ENCODE peak calls at places on chromosomes 16 and 17, in four cellular contexts. H is PC-9, K is pancreas, M is GM23338. C is an unnamed sample. For H3K4me1, the result is how much of the 10 kb centered on the place peaks cover.

GRCh38 chr17:20852541-20853370 is 190.1 kb downstream of the USP22 start:
- DNase-seq in H (peak), K (no peak), M (peak), C (no peak)

GRCh38 chr16:80369559-80369958 is 171.2 kb upstream of the DYNLRB2 start:
- DNase-seq in H (no peak), K (no peak), M (peak), C (no peak)

GRCh38 chr17:61833536-61834203 is 29.7 kb downstream of the BRIP1 start:
- DNase-seq in H (peak), K (no peak), M (peak), C (no peak)

GRCh38 chr17:36152639-36153120 is 23.8 kb downstream of the TBC1D3B start:
- DNase-seq in H (no peak), K (no peak), M (peak), C (no peak)

GRCh38 chr17:47830396-47830907 is 889 bp downstream of the MRPL10 start:
- DNase-seq in H (no peak), K (no peak), M (no peak), C (no peak)

GRCh38 chr17:36034127-36034526 is 16.4 kb upstream of the CCL23 start:
- DNase-seq in H (no peak), K (no peak), M (no peak), C (no peak)

GRCh38 chr17:82933911-82934310 is 94.1 kb upstream of the ZNF750 start:
- DNase-seq in H (no peak), K (no peak), M (peak), C (no peak)

GRCh38 chr17:75832652-75833400 is 11.4 kb downstream of the UNC13D start:
- DNase-seq in H (no peak), K (no peak), M (peak), C (no peak)

GRCh38 chr16:705748-706188 is at the start of gene FBXL16:
- DNase-seq in H (no peak), K (no peak), M (peak), C (no peak)

GRCh38 chr17:82636626-82637598 is 11.3 kb downstream of the WDR45B start:
- DNase-seq in H (peak), K (peak), M (no peak), C (no peak)

GRCh38 chr17:64107517-64108235 is 22.3 kb downstream of the ERN1 start:
- DNase-seq in H (no peak), K (no peak), M (no peak), C (no peak)

GRCh38 chr16:51818342-51818944 is 667.4 kb upstream of the SALL1 start:
- DNase-seq in H (no peak), K (peak), M (peak), C (no peak)

GRCh38 chr17:21356537-21357127 is 19.5 kb upstream of the KCNJ12 start:
- DNase-seq in H (no peak), K (no peak), M (no peak), C (no peak)

GRCh38 chr17:76370261-76370993 is 14.0 kb upstream of the SPHK1 start:
- DNase-seq in H (peak), K (peak), M (peak), C (peak)

GRCh38 chr17:41498276-41498675 is 7.1 kb downstream of the KRT13 start:
- DNase-seq in H (peak), K (no peak), M (no peak), C (no peak)

GRCh38 chr16:10252155-10252554 is 69.9 kb upstream of the GRIN2A start:
- DNase-seq in H (no peak), K (no peak), M (no peak), C (no peak)

GRCh38 chr16:79328327-79329162 is 272.0 kb downstream of the MAF start:
- DNase-seq in H (no peak), K (no peak), M (peak), C (no peak)

GRCh38 chr17:68298601-68299000 is 7.3 kb downstream of the ARSG start:
- DNase-seq in H (no peak), K (no peak), M (no peak), C (no peak)

GRCh38 chr16:2047330-2048115 is at the start of the genes NTHL1 and TSC2:
- DNase-seq in H (peak), K (peak), M (peak), C (peak)
- H3K27ac ChIP-seq in H (no peak), K (peak), M (no peak), C (peak)

GRCh38 chr16:2967721-2968161 is 1.4 kb upstream of the PAQR4 start:
- DNase-seq in H (no peak), K (peak), M (no peak), C (no peak)
- H3K4me1 ChIP-seq in H (under half), K (under half), M (under half), C (under half)

DNA sequence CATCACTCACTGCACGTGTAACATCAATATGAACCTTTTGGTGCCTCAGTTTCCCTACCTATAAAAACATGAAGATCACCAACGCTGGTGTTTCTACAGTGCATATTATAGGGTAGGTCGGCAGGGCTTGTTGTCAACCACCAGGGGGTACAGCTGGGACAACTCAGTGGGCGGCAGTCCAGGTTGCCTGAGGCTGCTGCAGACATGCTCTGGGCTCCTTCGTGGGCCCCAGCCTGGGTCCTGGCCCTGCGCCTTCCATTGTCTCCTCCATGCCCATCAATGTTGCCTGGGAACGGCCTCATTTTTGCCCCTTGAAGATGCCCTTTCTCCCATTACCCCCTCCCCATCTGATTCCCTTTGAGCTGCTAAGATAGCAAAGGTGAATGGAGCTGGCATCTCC is 89.8 kb downstream of the GSG1L start:
- DNase-seq in H (no peak), K (no peak), M (peak), C (no peak)
- TF ChIP-seq CTCF in H (no peak), K (no peak), M (no peak), C (no peak)

GRCh38 chr16:89297156-89297869 is 79.8 kb downstream of the ZNF778 start:
- DNase-seq in H (no peak), K (no peak), M (peak), C (no peak)
- H3K27ac ChIP-seq in H (no peak), K (no peak), M (peak), C (no peak)

GRCh38 chr16:17301593-17302135 is 169.1 kb downstream of the XYLT1 start:
- DNase-seq in H (no peak), K (no peak), M (no peak), C (peak)

GRCh38 chr16:17298238-17298637 is 172.5 kb downstream of the XYLT1 start:
- DNase-seq in H (no peak), K (no peak), M (no peak), C (no peak)

GRCh38 chr16:17301184-17301583 is 169.6 kb downstream of the XYLT1 start:
- DNase-seq in H (no peak), K (no peak), M (no peak), C (no peak)

GRCh38 chr16:17302213-17302612 is 168.5 kb downstream of the XYLT1 start:
- DNase-seq in H (no peak), K (no peak), M (no peak), C (no peak)

GRCh38 chr16:17299790-17300189 is 171.0 kb downstream of the XYLT1 start:
- DNase-seq in H (no peak), K (no peak), M (peak), C (no peak)
- H3K4me1 ChIP-seq in H (under half), K (under half), M (under half), C (under half)

DNA sequence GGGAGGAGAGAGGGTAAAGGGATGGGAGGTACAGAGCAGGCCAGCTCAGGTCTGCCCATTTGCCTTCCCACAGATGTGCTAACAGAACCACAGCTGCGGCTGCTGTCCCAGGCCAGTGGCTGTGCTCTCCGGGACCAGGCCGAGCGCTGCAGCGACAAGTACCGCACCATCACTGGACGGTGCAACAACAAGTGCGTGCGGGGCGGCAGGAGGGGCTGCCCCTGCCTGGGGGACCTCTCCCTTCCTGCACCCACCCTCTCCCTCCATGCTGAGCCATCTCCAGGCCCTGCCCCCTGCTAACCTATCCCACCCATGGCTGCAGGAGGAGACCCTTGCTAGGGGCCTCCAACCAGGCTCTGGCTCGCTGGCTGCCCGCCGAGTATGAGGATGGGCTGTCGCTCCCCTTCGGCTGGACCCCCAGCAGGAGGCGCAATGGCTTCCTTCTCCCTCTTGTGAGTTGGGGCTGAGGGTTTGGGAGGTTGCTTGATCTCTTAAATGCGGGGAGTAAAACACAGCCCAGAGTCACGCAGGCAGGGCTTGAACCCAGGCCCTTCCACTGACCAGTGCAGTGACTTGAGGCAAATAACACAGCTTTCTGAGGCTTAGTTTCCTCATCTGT is 1.2 kb downstream of the EPX start:
- DNase-seq in H (peak), K (no peak), M (peak), C (no peak)
- TF ChIP-seq CTCF in H (peak), K (no peak), M (peak), C (no peak)

C was measured in gastrocnemius medialis.